ENCODE peak calls at places on chromosomes 7 and 10, in four cellular contexts. One of them, this sample, is unnamed.

GRCh38 chr10:79246209-79246581 is 101.1 kb upstream of the PPIF start:
- DNase-seq in DMS153: peak; percentile 22
- DNase-seq in activated CD4-positive, alpha-beta T cell treated with anti-CD3 and anti-CD28 coated beads for 48 hours: no peak
- DNase-seq in stimulated activated naive CD4-positive, alpha-beta T cell treated with Interleukin-2 at 50 U/mL for 16 hours: no peak
- DNase-seq in this sample: peak; percentile 49

GRCh38 chr10:17453377-17454091 is 861 bp downstream of the ST8SIA6 start:
- DNase-seq in DMS153: peak; percentile 10
- DNase-seq in activated CD4-positive, alpha-beta T cell treated with anti-CD3 and anti-CD28 coated beads for 48 hours: peak; percentile 43
- DNase-seq in stimulated activated naive CD4-positive, alpha-beta T cell treated with Interleukin-2 at 50 U/mL for 16 hours: peak; percentile 23
- DNase-seq in this sample: no peak

GRCh38 chr7:22060197-22060596 is 114.5 kb upstream of the CDCA7L start:
- DNase-seq in DMS153: no peak
- DNase-seq in activated CD4-positive, alpha-beta T cell treated with anti-CD3 and anti-CD28 coated beads for 48 hours: no peak
- DNase-seq in stimulated activated naive CD4-positive, alpha-beta T cell treated with Interleukin-2 at 50 U/mL for 16 hours: no peak
- DNase-seq in this sample: no peak

GRCh38 chr10:90969148-90969547 is 48.3 kb upstream of the ANKRD1 start:
- DNase-seq in DMS153: no peak
- DNase-seq in activated CD4-positive, alpha-beta T cell treated with anti-CD3 and anti-CD28 coated beads for 48 hours: no peak
- DNase-seq in stimulated activated naive CD4-positive, alpha-beta T cell treated with Interleukin-2 at 50 U/mL for 16 hours: no peak
- DNase-seq in this sample: peak; percentile 64

GRCh38 chr10:121288011-121288410 is 310.2 kb downstream of the FGFR2 start:
- DNase-seq in DMS153: no peak
- DNase-seq in activated CD4-positive, alpha-beta T cell treated with anti-CD3 and anti-CD28 coated beads for 48 hours: no peak
- DNase-seq in stimulated activated naive CD4-positive, alpha-beta T cell treated with Interleukin-2 at 50 U/mL for 16 hours: no peak
- DNase-seq in this sample: no peak

GRCh38 chr7:107687656-107688055 is 27.0 kb downstream of the SLC26A4 start:
- DNase-seq in DMS153: no peak
- DNase-seq in activated CD4-positive, alpha-beta T cell treated with anti-CD3 and anti-CD28 coated beads for 48 hours: no peak
- DNase-seq in stimulated activated naive CD4-positive, alpha-beta T cell treated with Interleukin-2 at 50 U/mL for 16 hours: no peak
- DNase-seq in this sample: peak; percentile 72

GRCh38 chr10:63430091-63430998 is 35.4 kb downstream of the JMJD1C start:
- DNase-seq in DMS153: peak; percentile 9
- DNase-seq in activated CD4-positive, alpha-beta T cell treated with anti-CD3 and anti-CD28 coated beads for 48 hours: no peak
- DNase-seq in stimulated activated naive CD4-positive, alpha-beta T cell treated with Interleukin-2 at 50 U/mL for 16 hours: no peak
- DNase-seq in this sample: peak; percentile 61

GRCh38 chr10:59808896-59809643 is 55.8 kb upstream of the MRLN start:
- DNase-seq in DMS153: peak; percentile 36
- DNase-seq in activated CD4-positive, alpha-beta T cell treated with anti-CD3 and anti-CD28 coated beads for 48 hours: peak; percentile 85
- DNase-seq in stimulated activated naive CD4-positive, alpha-beta T cell treated with Interleukin-2 at 50 U/mL for 16 hours: peak; percentile 57
- DNase-seq in this sample: peak; percentile 61

GRCh38 chr7:23222439-23223045 is 24.0 kb upstream of the GPNMB start:
- DNase-seq in DMS153: no peak
- DNase-seq in activated CD4-positive, alpha-beta T cell treated with anti-CD3 and anti-CD28 coated beads for 48 hours: no peak
- DNase-seq in stimulated activated naive CD4-positive, alpha-beta T cell treated with Interleukin-2 at 50 U/mL for 16 hours: no peak
- DNase-seq in this sample: no peak

This sample was measured in fibroblast of mammary gland.